ENCODE peak calls at places on chromosomes 7 and 10, in seven cellular contexts. Q, Y, D, B, I, O and P are unnamed samples.

GRCh38 chr7:129702316-129702715 is 90.8 kb downstream of the NRF1 start:
- ATAC-seq in Q (no peak), B (no peak), O (no peak), Y (no peak), I (peak; percentile 16), D (no peak), P (no peak)

GRCh38 chr7:11714205-11714604 is 117.8 kb downstream of the THSD7A start:
- ATAC-seq in B (no peak), I (no peak), D (no peak), Q (no peak), O (no peak), Y (no peak), P (no peak)

GRCh38 chr10:32004161-32004591 is 52.0 kb downstream of the KIF5B start:
- ATAC-seq in D (peak; percentile 27), Y (peak; percentile 77), O (peak; percentile 40), I (peak; percentile 47), Q (peak; percentile 13), B (peak; percentile 78), P (peak; percentile 31)

GRCh38 chr7:148463210-148463609 is 127.4 kb upstream of the C7orf33 start:
- ATAC-seq in Q (no peak), O (no peak), B (no peak), D (no peak), I (no peak), Y (no peak), P (no peak)

GRCh38 chr10:113047963-113048781 is 98.1 kb downstream of the TCF7L2 start:
- ATAC-seq in D (no peak), O (no peak), B (no peak), Q (no peak), I (no peak), Y (no peak), P (no peak)

GRCh38 chr10:71838264-71839211 is 12.5 kb downstream of the PSAP start:
- ATAC-seq in Y (no peak), D (no peak), I (peak; percentile 86), O (peak; percentile 48), B (no peak), Q (peak; percentile 84), P (no peak)

GRCh38 chr7:1474736-1475135 is 15.5 kb upstream of the MICALL2 start:
- ATAC-seq in Q (no peak), D (no peak), O (no peak), Y (no peak), B (no peak), I (no peak), P (no peak)

GRCh38 chr7:127938588-127938987 is 92.6 kb downstream of the LRRC4 start:
- ATAC-seq in Y (no peak), D (no peak), Q (peak; percentile 63), B (peak; percentile 51), I (peak; percentile 16), O (peak; percentile 65), P (no peak)

GRCh38 chr7:6448943-6449543 is 1.3 kb upstream of the DAGLB start:
- ATAC-seq in Y (peak; percentile 55), Q (peak; percentile 18), D (no peak), I (no peak), B (no peak), O (no peak), P (no peak)

GRCh38 chr7:50303894-50304157 is 690 bp upstream of the IKZF1 start:
- ATAC-seq in B (peak; percentile 25), Q (no peak), I (peak; percentile 3), Y (no peak), D (peak; percentile 1), O (no peak), P (no peak)

GRCh38 chr7:99733448-99733847 is 1.5 kb downstream of the CYP3A7 start:
- ATAC-seq in Q (peak; percentile 69), B (no peak), D (peak; percentile 48), Y (peak; percentile 49), O (peak; percentile 77), I (peak; percentile 38), P (no peak)

GRCh38 chr10:11742779-11743298 is 657 bp downstream of the ECHDC3 start:
- ATAC-seq in B (peak; percentile 73), O (peak; percentile 44), Q (peak; percentile 21), D (no peak), I (peak; percentile 58), Y (peak; percentile 44), P (no peak)

GRCh38 chr10:13485623-13486022 is 43.2 kb downstream of the BEND7 start:
- ATAC-seq in Y (no peak), I (peak; percentile 39), D (no peak), O (peak; percentile 38), B (no peak), Q (peak; percentile 52), P (no peak)

GRCh38 chr7:41786324-41786723 is 83.4 kb upstream of the INHBA start:
- ATAC-seq in B (no peak), D (no peak), O (no peak), Q (no peak), I (no peak), Y (no peak), P (no peak)

GRCh38 chr10:106802949-106803348 is 361.6 kb downstream of the SORCS1 start:
- ATAC-seq in I (no peak), Y (no peak), B (no peak), Q (no peak), D (no peak), O (no peak), P (no peak)

GRCh38 chr7:107659666-107660065 is 962 bp upstream of the SLC26A4 start:
- ATAC-seq in Q (peak; percentile 52), O (no peak), I (peak; percentile 88), B (no peak), D (peak; percentile 14), Y (no peak), P (no peak)

GRCh38 chr7:115722302-115722701 is 308.3 kb downstream of the TFEC start:
- ATAC-seq in Q (no peak), I (no peak), D (no peak), B (no peak), Y (no peak), O (no peak), P (no peak)

GRCh38 chr7:132544025-132544424 is 32.2 kb downstream of the PLXNA4 start:
- ATAC-seq in Q (no peak), O (no peak), I (no peak), D (no peak), B (no peak), Y (no peak), P (no peak)

GRCh38 chr7:157892751-157893150 is 555.9 kb downstream of the DNAJB6 start:
- ATAC-seq in Q (no peak), O (no peak), Y (no peak), D (no peak), I (no peak), B (no peak), P (no peak)

GRCh38 chr7:135274495-135275268 is 41.0 kb downstream of the STRA8 start:
- ATAC-seq in Q (peak; percentile 94), B (peak; percentile 66), O (peak; percentile 94), I (peak; percentile 95), D (peak; percentile 98), Y (peak; percentile 83), P (peak; percentile 49)

GRCh38 chr7:123747620-123748141 is 1.1 kb downstream of the WASL start:
- ATAC-seq in Q (peak; percentile 41), D (peak; percentile 2), Y (peak; percentile 87), B (peak; percentile 35), I (peak; percentile 47), O (peak; percentile 64), P (no peak)

GRCh38 chr10:114405011-114405350 is 679 bp upstream of the AFAP1L2 start:
- ATAC-seq in I (no peak), Y (no peak), B (no peak), O (peak; percentile 63), D (no peak), Q (no peak), P (no peak)

GRCh38 chr7:53602817-53603418 is 567.5 kb downstream of the POM121L12 start:
- ATAC-seq in D (no peak), I (no peak), O (no peak), Y (no peak), B (peak; percentile 13), Q (no peak), P (no peak)
- H3K27ac ChIP-seq in D (no peak overlapping the region), I (no peak overlapping the region), O (no peak overlapping the region), Y (no peak overlapping the region), B (no peak overlapping the region), Q (no peak overlapping the region), P (no peak overlapping the region)

GRCh38 chr7:94374231-94374630 is 20.5 kb upstream of the COL1A2 start:
- ATAC-seq in Q (no peak), B (peak; percentile 91), Y (no peak), O (peak; percentile 74), D (no peak), I (peak; percentile 69), P (peak; percentile 90)
- TF ChIP-seq POLR2A in Q (no peak), B (no peak), Y (no peak), O (no peak), D (no peak), I (no peak), P (no peak)

DNA sequence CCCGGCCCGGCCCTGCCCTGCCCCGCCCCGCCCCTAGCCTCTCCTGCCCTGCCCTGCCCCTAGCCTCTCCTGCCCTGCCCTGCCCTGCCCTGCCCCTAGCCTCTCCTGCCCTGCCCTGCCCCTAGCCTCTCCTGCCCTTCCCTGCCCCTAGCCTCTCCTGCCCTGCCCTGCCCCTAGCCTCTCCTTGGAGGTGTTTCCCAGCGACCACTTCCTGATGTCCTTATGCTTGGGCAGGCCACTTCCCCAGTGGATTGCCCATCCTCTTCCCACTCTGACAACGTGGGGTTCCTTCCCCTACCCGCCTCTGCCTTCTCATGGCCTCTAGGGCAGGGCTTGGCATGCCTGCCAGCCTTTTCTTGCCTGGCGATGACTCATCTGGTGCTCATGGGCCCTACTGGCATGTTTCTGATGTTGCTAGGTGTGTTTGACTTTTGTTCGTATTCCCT is 21.2 kb downstream of the PRXL2A start:
- ATAC-seq in D (no peak), B (peak; percentile 72), I (no peak), Q (peak; percentile 96), Y (no peak), O (peak; percentile 99), P (peak; percentile 65)
- H3K27ac ChIP-seq in D (no peak overlapping the region), B (no peak overlapping the region), I (no peak overlapping the region), Q (peak overlapping the region; percentile 27), Y (no peak overlapping the region), O (peak overlapping the region; percentile 89), P (no peak overlapping the region)

GRCh38 chr10:103678104-103678526 is 177.3 kb downstream of the SH3PXD2A start:
- ATAC-seq in Q (no peak), B (peak; percentile 86), Y (no peak), O (no peak), D (peak; percentile 97), I (no peak), P (peak; percentile 85)
- TF ChIP-seq POLR2A in Q (no peak), B (no peak), Y (no peak), O (no peak), D (peak; percentile 82), I (no peak), P (no peak)

GRCh38 chr10:33352154-33352553 is 17.7 kb upstream of the NRP1 start:
- ATAC-seq in I (no peak), O (no peak), Q (no peak), D (no peak), Y (no peak), B (no peak), P (no peak)
- H3K27ac ChIP-seq in I (no peak overlapping the region), O (peak overlapping the region; percentile 22), Q (no peak overlapping the region), D (no peak overlapping the region), Y (no peak overlapping the region), B (no peak overlapping the region), P (no peak overlapping the region)